ENCODE peak calls at places on chromosomes 11 and 22, in six cellular contexts. E is right lobe of liver, A is stomach, F is HL-60, I is AG04450, Y is coronary artery. M is an unnamed sample.

GRCh38 chr11:14773755-14774154 is 118.3 kb downstream of the CYP2R1 start:
- DNase-seq in F (no peak), A (no peak), E (no peak), I (no peak), Y (no peak), M (no peak)

GRCh38 chr11:12242926-12243325 is 132.5 kb downstream of the MICAL2 start:
- DNase-seq in A (no peak), Y (no peak), F (no peak), I (no peak), E (no peak), M (no peak)

GRCh38 chr11:134515081-134515960 is 103.3 kb upstream of the B3GAT1 start:
- DNase-seq in Y (no peak), A (peak; percentile 16), E (peak; percentile 26), I (no peak), F (no peak), M (no peak)

GRCh38 chr11:60761436-60762190 is 4.9 kb downstream of the MS4A15 start:
- DNase-seq in F (no peak), E (no peak), A (no peak), Y (no peak), I (no peak), M (no peak)

GRCh38 chr11:1333860-1334259 is 24.4 kb upstream of the TOLLIP start:
- DNase-seq in A (no peak), I (no peak), F (no peak), Y (no peak), E (peak; percentile 40), M (no peak)

GRCh38 chr22:20829735-20830134 is 28.9 kb downstream of the PI4KA start:
- DNase-seq in A (no peak), E (no peak), Y (no peak), F (no peak), I (no peak), M (no peak)

GRCh38 chr11:36231300-36231699 is 57.9 kb downstream of the COMMD9 start:
- DNase-seq in A (no peak), I (no peak), Y (no peak), F (no peak), E (no peak), M (no peak)

GRCh38 chr11:77201370-77201769 is 73.3 kb downstream of the MYO7A start:
- DNase-seq in E (peak; percentile 35), A (no peak), Y (no peak), F (no peak), I (no peak), M (no peak)

GRCh38 chr11:94117871-94118270 is 10.8 kb upstream of the PANX1 start:
- DNase-seq in F (no peak), A (no peak), E (no peak), Y (no peak), I (no peak), M (no peak)

GRCh38 chr22:21450320-21450831 is 16.8 kb upstream of the TMEM191C start:
- DNase-seq in Y (no peak), A (peak; percentile 18), F (no peak), E (peak; percentile 41), I (no peak), M (no peak)

GRCh38 chr11:74966651-74967050 is 17.6 kb downstream of the SPCS2 start:
- DNase-seq in E (no peak), A (no peak), F (no peak), I (no peak), Y (no peak), M (no peak)
- H3K27ac ChIP-seq in E (no peak overlapping the region), A (no peak overlapping the region), F (no peak overlapping the region), I (no peak overlapping the region), Y (no peak overlapping the region), M (no peak overlapping the region)

GRCh38 chr11:126303623-126304456 is at the start of gene DCPS:
- DNase-seq in A (peak; percentile 92), E (peak; percentile 94), Y (peak; percentile 95), F (peak; percentile 86), I (peak; percentile 60), M (peak; percentile 79)
- H3K4me3 ChIP-seq in A (peak within 1 kb of the TSS; percentile 75), E (peak within 1 kb of the TSS; percentile 80), Y (peak within 1 kb of the TSS; percentile 80), F (peak within 1 kb of the TSS; percentile 58), I (peak within 1 kb of the TSS; percentile 92), M (peak within 1 kb of the TSS; percentile 94)

GRCh38 chr22:40453676-40454075 is 83.3 kb downstream of the SGSM3 start:
- DNase-seq in I (no peak), F (no peak), Y (no peak), A (no peak), E (no peak), M (no peak)
- H3K27ac ChIP-seq in I (no peak overlapping the region), F (no peak overlapping the region), Y (no peak overlapping the region), A (no peak overlapping the region), E (no peak overlapping the region), M (no peak overlapping the region)

GRCh38 chr11:64712430-64713030 is 10.5 kb downstream of the NRXN2 start:
- DNase-seq in E (no peak), Y (no peak), F (no peak), I (no peak), A (no peak), M (no peak)

GRCh38 chr11:64711944-64712306 is 11.1 kb downstream of the NRXN2 start:
- DNase-seq in A (no peak), I (no peak), E (no peak), Y (no peak), F (no peak), M (no peak)

GRCh38 chr11:64714664-64715063 is 8.3 kb downstream of the NRXN2 start:
- DNase-seq in F (no peak), A (no peak), I (no peak), E (no peak), Y (no peak), M (no peak)

GRCh38 chr11:64713031-64713780 is 9.8 kb downstream of the NRXN2 start:
- DNase-seq in A (peak; percentile 46), F (peak; percentile 30), I (no peak), E (no peak), Y (no peak), M (no peak)

GRCh38 chr11:64713781-64714363 is 9.1 kb downstream of the NRXN2 start:
- DNase-seq in A (no peak), E (no peak), F (no peak), I (no peak), Y (no peak), M (no peak)
- H3K4me3 ChIP-seq in A (peak overlapping the region; percentile 31), E (no peak overlapping the region), F (no peak overlapping the region), I (no peak overlapping the region), Y (peak overlapping the region; percentile 41), M (no peak overlapping the region)

GRCh38 chr22:36377022-36377631 is 10.6 kb downstream of the MYH9 start:
- DNase-seq in F (no peak), I (no peak), Y (no peak), E (no peak), A (no peak), M (no peak)
- H3K27ac ChIP-seq in F (no peak overlapping the region), I (peak overlapping the region; percentile 39), Y (peak overlapping the region; percentile 98), E (peak overlapping the region; percentile 36), A (peak overlapping the region; percentile 100), M (peak overlapping the region; percentile 87)

GRCh38 chr11:109945626-109946321 is 147.4 kb upstream of the ZC3H12C start:
- DNase-seq in F (no peak), A (no peak), Y (no peak), E (no peak), I (no peak), M (no peak)

GRCh38 chr11:109940816-109941215 is 152.4 kb upstream of the ZC3H12C start:
- DNase-seq in F (no peak), Y (no peak), E (no peak), I (peak; percentile 76), A (no peak), M (no peak)

DNA sequence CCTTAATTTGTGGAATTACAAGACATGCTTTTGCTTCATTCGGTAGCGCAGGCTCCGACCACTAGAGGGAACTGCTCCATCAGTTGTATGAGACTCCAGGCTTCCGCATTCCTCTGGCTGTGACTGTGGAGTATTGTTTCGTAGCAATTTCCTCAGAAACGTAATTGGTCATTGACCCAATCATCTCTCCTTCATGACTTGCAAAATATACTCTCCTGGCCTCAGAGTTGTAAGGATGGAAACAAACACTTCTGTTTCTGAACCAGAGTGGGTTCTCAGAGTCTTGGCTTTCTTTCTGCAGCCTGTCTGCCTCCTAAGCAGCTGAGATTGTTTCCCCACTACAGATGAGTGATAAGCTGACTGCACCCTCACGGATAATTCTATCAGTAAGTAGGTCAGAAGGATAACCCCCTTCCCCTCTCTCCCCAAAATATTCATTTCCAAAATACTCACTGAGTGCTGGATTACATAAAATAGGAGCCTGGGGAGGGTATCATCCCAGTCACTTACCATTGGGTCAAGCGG is 146.8 kb upstream of the ZC3H12C start:
- DNase-seq in A (peak; percentile 84), I (peak; percentile 90), F (peak; percentile 80), E (peak; percentile 78), Y (peak; percentile 88), M (no peak)
- H3K4me3 ChIP-seq in A (peak overlapping the region; percentile 37), I (peak overlapping the region; percentile 38), F (no peak overlapping the region), E (no peak overlapping the region), Y (peak overlapping the region; percentile 64), M (no peak overlapping the region)

GRCh38 chr22:50186789-50187523 is 1.2 kb downstream of the TRABD start:
- DNase-seq in I (no peak), A (peak; percentile 51), F (peak; percentile 47), Y (no peak), E (no peak), M (no peak)
- H3K27ac ChIP-seq in I (no peak overlapping the region), A (peak overlapping the region; percentile 85), F (peak overlapping the region; percentile 75), Y (no peak overlapping the region), E (no peak overlapping the region), M (peak overlapping the region; percentile 70)

M was measured in effector memory CD4-positive, alpha-beta T cell.